ENCODE peak calls at places on chromosomes 3 and 15, in four cellular contexts. K is hypothalamus; R is stimulated activated CD8-positive, alpha-beta memory T cell treated with anti-CD3 and anti-CD28 coated beads, Interleukin-4, amount 100 ng/mL, for 4 hours; A is A549. C is an unnamed sample.

GRCh38 chr3:8981700-8982099 is 18.4 kb upstream of the RAD18 start:
- DNase-seq in K (no peak), R (no peak), A (no peak), C (no peak)

GRCh38 chr3:127535901-127536817 is 54.4 kb downstream of the TPRA1 start:
- DNase-seq in A (no peak), R (no peak), K (no peak), C (peak)

GRCh38 chr15:27820232-27820631 is 278.9 kb downstream of the OCA2 start:
- DNase-seq in A (peak), K (no peak), R (no peak), C (no peak)

GRCh38 chr3:142429582-142429981 is 18.3 kb downstream of the XRN1 start:
- DNase-seq in A (no peak), K (no peak), R (no peak), C (no peak)

GRCh38 chr3:155859859-155860258 is 5.6 kb upstream of the SLC33A1 start:
- DNase-seq in A (peak), R (no peak), K (no peak), C (no peak)

GRCh38 chr3:2950159-2950558 is 160.0 kb downstream of the IL5RA start:
- DNase-seq in K (no peak), R (no peak), A (no peak), C (no peak)

GRCh38 chr3:130906374-130906995 is 12.6 kb downstream of the ATP2C1 start:
- DNase-seq in A (no peak), R (no peak), K (no peak), C (no peak)

GRCh38 chr3:31410411-31410810 is 122.3 kb upstream of the STT3B start:
- DNase-seq in A (no peak), R (no peak), K (no peak), C (no peak)

GRCh38 chr15:43920815-43921214 is 94.0 kb downstream of the WDR76 start:
- DNase-seq in R (no peak), A (no peak), K (no peak), C (no peak)

C was measured in lower leg skin.